ENCODE peak calls at places on chromosome 10, in seven cellular contexts. R is EH; U is NCI-H82; E is T follicular helper cell; T is naive thymus-derived CD8-positive, alpha-beta T cell; M is AG09309; V is GM13977. J is an unnamed sample.

GRCh38 chr10:49324711-49325110 is 25.7 kb downstream of the C10orf71 start:
- DNase-seq in R (peak; percentile 33), U (peak; percentile 13), E (no peak), T (no peak), M (no peak), V (no peak), J (no peak)

GRCh38 chr10:45000138-45000763 is 472 bp upstream of the ZNF22 start:
- DNase-seq in R (no peak), U (no peak), E (no peak), T (no peak), M (no peak), V (no peak), J (no peak)

GRCh38 chr10:92492748-92493240 is 81.1 kb downstream of the IDE start:
- DNase-seq in R (no peak), U (no peak), E (no peak), T (no peak), M (no peak), V (no peak), J (no peak)

GRCh38 chr10:15802375-15802949 is 57.8 kb downstream of the MINDY3 start:
- DNase-seq in R (peak; percentile 17), U (no peak), E (no peak), T (no peak), M (no peak), V (no peak), J (no peak)

GRCh38 chr10:74575912-74576311 is 250.5 kb upstream of the KAT6B start:
- DNase-seq in R (no peak), U (no peak), E (no peak), T (no peak), M (no peak), V (no peak), J (no peak)

GRCh38 chr10:76558586-76558985 is 1079.0 kb downstream of the KCNMA1 start:
- DNase-seq in R (peak; percentile 96), U (no peak), E (no peak), T (no peak), M (peak; percentile 85), V (no peak), J (no peak)

GRCh38 chr10:82887488-82887887 is 1012.5 kb downstream of the NRG3 start:
- DNase-seq in R (no peak), U (peak; percentile 31), E (no peak), T (no peak), M (no peak), V (no peak), J (peak; percentile 21)

GRCh38 chr10:94138391-94138790 is 144.7 kb downstream of the PLCE1 start:
- DNase-seq in R (peak; percentile 58), U (no peak), E (no peak), T (no peak), M (no peak), V (no peak), J (no peak)

GRCh38 chr10:124256151-124256550 is 162.6 kb downstream of the OAT start:
- DNase-seq in R (no peak), U (no peak), E (no peak), T (no peak), M (no peak), V (no peak), J (no peak)

GRCh38 chr10:63633677-63634487 is 112.7 kb downstream of the REEP3 start:
- DNase-seq in R (peak; percentile 65), U (peak; percentile 58), E (no peak), T (no peak), M (no peak), V (no peak), J (no peak)

GRCh38 chr10:18102404-18102803 is 37.8 kb upstream of the CACNB2 start:
- DNase-seq in R (no peak), U (no peak), E (no peak), T (no peak), M (no peak), V (no peak), J (no peak)

GRCh38 chr10:4708123-4708759 is 117.8 kb upstream of the AKR1E2 start:
- DNase-seq in R (no peak), U (peak; percentile 17), E (no peak), T (no peak), M (no peak), V (no peak), J (no peak)

GRCh38 chr10:43197834-43198681 is 59.8 kb downstream of the CSGALNACT2 start:
- DNase-seq in R (peak; percentile 40), U (peak; percentile 37), E (no peak), T (no peak), M (no peak), V (peak; percentile 47), J (no peak)

GRCh38 chr10:68560916-68561691 is 967 bp downstream of the TET1 start:
- DNase-seq in R (peak; percentile 56), U (peak; percentile 62), E (no peak), T (no peak), M (no peak), V (peak; percentile 50), J (peak; percentile 32)

GRCh38 chr10:103451871-103452713 is at the start of gene CALHM2:
- DNase-seq in R (peak; percentile 74), U (peak; percentile 52), E (peak; percentile 25), T (peak; percentile 47), M (no peak), V (peak; percentile 90), J (no peak)

J was measured in NCI-H524.